ENCODE peak calls at places on chromosomes 16 and 17, in eight cellular contexts. A is C1 segment of cervical spinal cord; P is NCI-H1092 treated with DMSO at 0.1 percent for 48 hours; E is stimulated activated CD8-positive, alpha-beta memory T cell treated with anti-CD3 and anti-CD28 coated beads, Interleukin-15, amount 100 ng/mL, for 24 hours; I is sigmoid colon; X is AG20443; N is RPMI8226; O is HEK293T. J is an unnamed sample.

GRCh38 chr17:16941643-16942042 is 30.3 kb downstream of the TNFRSF13B start:
- DNase-seq in A (no peak), P (no peak), E (no peak), I (no peak), X (no peak), N (no peak), O (no peak), J (no peak)

GRCh38 chr17:15291674-15292361 is 26.7 kb upstream of the PMP22 start:
- DNase-seq in A (no peak), P (no peak), E (no peak), I (no peak), X (peak; percentile 29), N (no peak), O (no peak), J (no peak)

GRCh38 chr17:15323147-15323546 is 18.2 kb downstream of the TEKT3 start:
- DNase-seq in A (no peak), P (no peak), E (no peak), I (no peak), X (no peak), N (no peak), O (no peak), J (no peak)

GRCh38 chr17:44961921-44962350 is 6.2 kb downstream of the C1QL1 start:
- DNase-seq in A (no peak), P (no peak), E (no peak), I (peak; percentile 47), X (peak; percentile 33), N (peak; percentile 46), O (peak; percentile 49), J (no peak)

GRCh38 chr16:29745126-29745852 is 501 bp downstream of the C16orf54 start:
- DNase-seq in A (no peak), P (no peak), E (no peak), I (no peak), X (no peak), N (no peak), O (no peak), J (no peak)

GRCh38 chr17:9676742-9677387 is 31.5 kb downstream of the USP43 start:
- DNase-seq in A (no peak), P (no peak), E (no peak), I (no peak), X (no peak), N (no peak), O (no peak), J (no peak)

GRCh38 chr17:28839221-28839620 is 3.4 kb downstream of the FAM222B start:
- DNase-seq in A (no peak), P (no peak), E (no peak), I (no peak), X (no peak), N (no peak), O (no peak), J (no peak)

GRCh38 chr17:39665642-39666221 is 583 bp downstream of the TCAP start:
- DNase-seq in A (no peak), P (peak; percentile 46), E (no peak), I (no peak), X (peak; percentile 46), N (peak; percentile 61), O (no peak), J (peak; percentile 21)

GRCh38 chr16:34802848-34803599 is 1343.6 kb downstream of the TP53TG3F start:
- DNase-seq in A (no peak), P (no peak), E (no peak), I (no peak), X (no peak), N (no peak), O (no peak), J (no peak)

GRCh38 chr16:27903046-27903655 is 160.4 kb downstream of the GSG1L start:
- DNase-seq in A (no peak), P (no peak), E (no peak), I (no peak), X (no peak), N (no peak), O (no peak), J (no peak)

GRCh38 chr16:66850115-66850815 is 6.1 kb downstream of the CA7 start:
- DNase-seq in A (no peak), P (no peak), E (no peak), I (no peak), X (no peak), N (no peak), O (no peak), J (no peak)

GRCh38 chr17:17716837-17717523 is 35.7 kb downstream of the RAI1 start:
- DNase-seq in A (no peak), P (no peak), E (no peak), I (no peak), X (no peak), N (no peak), O (no peak), J (no peak)

GRCh38 chr17:80861892-80862291 is 129.7 kb upstream of the CHMP6 start:
- DNase-seq in A (peak; percentile 27), P (no peak), E (no peak), I (peak; percentile 81), X (peak; percentile 70), N (no peak), O (peak; percentile 42), J (peak; percentile 90)